ENCODE peak calls at places on chromosomes 11 and 22, in eight cellular contexts. N is GM23338, E is HCT116, Z is GM12878, U is stomach, Y is prostate gland, T is H1, W is spleen. Q is an unnamed sample. For H3K4me1, the result is how much of the 10 kb centered on the place peaks cover.

GRCh38 chr11:127493330-127493729 is 492.8 kb upstream of the KIRREL3 start:
- DNase-seq in E (no peak), U (no peak), Z (no peak), T (no peak), Y (no peak), N (peak), W (no peak), Q (no peak)

GRCh38 chr11:45089845-45090499 is 56.5 kb upstream of the PRDM11 start:
- DNase-seq in N (peak), W (no peak), T (no peak), Y (no peak), U (no peak), Z (no peak), E (no peak), Q (no peak)

GRCh38 chr22:47307812-47308211 is 545.4 kb downstream of the TBC1D22A start:
- DNase-seq in W (no peak), U (no peak), N (no peak), Z (no peak), E (no peak), T (no peak), Y (no peak), Q (no peak)

GRCh38 chr11:128399186-128399585 is 188.2 kb downstream of the ETS1 start:
- DNase-seq in W (no peak), N (no peak), U (no peak), T (no peak), Y (no peak), E (no peak), Z (peak), Q (no peak)

GRCh38 chr22:17477401-17477833 is 85.9 kb upstream of the SLC25A18 start:
- DNase-seq in W (no peak), N (peak), T (no peak), U (no peak), Z (no peak), E (no peak), Y (no peak), Q (no peak)

GRCh38 chr22:22058649-22059475 is 76.3 kb upstream of the TOP3B start:
- DNase-seq in U (no peak), Y (no peak), N (no peak), Z (no peak), W (no peak), E (no peak), T (no peak), Q (no peak)

GRCh38 chr11:10623797-10624761 is 55.6 kb upstream of the LYVE1 start:
- DNase-seq in U (no peak), Z (no peak), Y (no peak), E (peak), W (peak), T (peak), N (peak), Q (peak)

GRCh38 chr11:75107187-75107586 is 10.5 kb upstream of the OR2AT4 start:
- DNase-seq in N (no peak), Z (no peak), T (no peak), E (no peak), U (no peak), Y (no peak), W (no peak), Q (no peak)

GRCh38 chr11:102026217-102026616 is 21.0 kb upstream of the CFAP300 start:
- DNase-seq in Z (no peak), U (no peak), E (no peak), T (no peak), N (no peak), W (no peak), Y (no peak), Q (no peak)

GRCh38 chr11:69241844-69242582 is 51.9 kb upstream of the MYEOV start:
- DNase-seq in T (no peak), E (no peak), W (no peak), N (no peak), Z (no peak), Y (no peak), U (no peak), Q (no peak)

GRCh38 chr22:20464096-20464614 is 26.5 kb upstream of the SCARF2 start:
- DNase-seq in T (no peak), W (peak), N (no peak), E (no peak), Y (no peak), Z (no peak), U (no peak), Q (no peak)

GRCh38 chr11:117200813-117201515 is 1.8 kb downstream of the TAGLN start:
- DNase-seq in T (no peak), Y (no peak), W (no peak), U (no peak), N (no peak), Z (no peak), E (no peak), Q (no peak)

GRCh38 chr11:8638300-8638699 is 44.2 kb downstream of the TRIM66 start:
- DNase-seq in W (no peak), U (no peak), T (no peak), N (peak), E (no peak), Y (no peak), Z (no peak), Q (no peak)

GRCh38 chr11:8639655-8640054 is 42.8 kb downstream of the TRIM66 start:
- DNase-seq in Z (no peak), T (no peak), Y (no peak), U (no peak), N (no peak), W (no peak), E (no peak), Q (no peak)

GRCh38 chr11:8634498-8634897 is 40.5 kb upstream of the STK33 start:
- DNase-seq in E (no peak), Y (no peak), U (no peak), N (no peak), T (no peak), Z (no peak), W (no peak), Q (no peak)

GRCh38 chr11:8640305-8640932 is 42.0 kb downstream of the TRIM66 start:
- DNase-seq in N (peak), Z (no peak), W (no peak), Y (no peak), E (no peak), T (no peak), U (no peak), Q (no peak)

DNA sequence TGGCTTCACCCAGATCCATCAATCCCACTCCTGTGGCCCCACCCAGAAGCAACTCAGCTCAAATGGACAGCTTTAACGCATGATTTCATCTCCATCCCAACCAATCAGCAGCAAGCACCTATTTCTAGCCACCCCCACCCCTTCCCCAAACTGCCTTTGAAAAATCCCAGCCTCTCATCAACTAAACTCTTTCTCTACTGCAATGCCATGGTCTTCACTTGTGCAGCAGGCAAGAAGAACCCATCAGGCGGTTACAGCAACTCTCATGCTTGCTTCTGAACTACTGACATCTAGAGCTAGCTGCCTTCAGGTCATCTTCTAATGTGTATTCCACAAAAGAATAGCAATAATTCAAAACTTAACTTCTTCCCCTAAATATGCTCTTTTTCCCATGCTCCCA is 42.1 kb upstream of the STK33 start:
- DNase-seq in N (no peak), Y (no peak), U (no peak), W (no peak), T (no peak), E (no peak), Z (no peak), Q (no peak)
- TF ChIP-seq CTCF in N (no peak), Y (no peak), U (no peak), W (no peak), T (no peak), E (no peak), Z (no peak), Q (no peak)

GRCh38 chr11:66080055-66080817 is 10.2 kb downstream of the PACS1 start:
- DNase-seq in E (peak), N (no peak), W (no peak), U (peak), Z (no peak), Y (peak), T (no peak), Q (peak)
- H3K4me1 ChIP-seq in E (half or more), N (under half), W (half or more), U (half or more), Z (under half), Y (under half), T (under half), Q (half or more)

GRCh38 chr11:112033902-112034301 is 8.7 kb downstream of the DLAT start:
- DNase-seq in Y (no peak), W (no peak), E (no peak), Z (no peak), U (no peak), N (no peak), T (no peak), Q (no peak)
- TF ChIP-seq POLR2AphosphoS5 in Y (no peak), W (no peak), E (no peak), Z (no peak), U (no peak), N (no peak), T (no peak), Q (no peak)

DNA sequence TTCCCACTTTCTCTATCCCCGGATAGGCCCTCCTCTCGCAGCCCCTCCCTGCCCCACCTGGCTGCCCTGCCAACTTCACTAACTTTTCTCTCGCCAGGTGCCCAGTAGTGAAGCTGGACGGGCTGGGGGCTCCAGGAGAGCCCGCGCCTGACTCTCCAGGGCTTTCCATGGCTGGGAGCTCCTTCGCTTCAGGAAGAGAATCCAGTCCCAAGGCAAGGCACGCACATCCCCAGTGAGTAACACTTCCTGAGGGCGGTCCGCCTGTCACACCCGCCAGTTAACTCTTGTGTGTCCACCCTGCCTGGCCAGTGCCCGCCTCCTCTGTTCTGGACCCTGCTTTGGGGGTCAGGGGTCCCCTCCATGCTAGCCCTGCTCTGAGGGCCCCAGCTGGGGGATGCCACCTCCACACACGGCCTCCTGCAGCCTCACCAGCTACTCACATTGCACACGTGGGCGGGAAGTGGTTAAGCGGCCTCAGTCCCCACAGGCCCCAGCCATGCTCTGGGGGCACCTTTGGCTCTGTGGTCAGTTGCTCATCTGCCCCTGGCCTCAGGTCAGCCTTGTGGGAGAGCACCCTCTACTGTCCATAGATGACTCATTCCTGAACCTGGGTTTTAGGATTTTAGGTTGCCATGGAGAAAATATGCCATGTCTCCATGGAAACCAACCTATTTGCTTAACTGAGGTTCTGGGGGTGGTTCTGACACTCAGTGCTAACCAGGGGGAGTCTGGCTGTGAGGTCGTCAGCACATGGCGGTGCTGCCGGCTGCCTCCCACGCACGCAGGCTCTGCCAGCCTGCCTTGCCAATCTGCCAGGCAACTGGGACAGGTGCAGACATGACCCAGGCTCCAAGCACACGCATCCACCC is at the start of gene RIN1:
- DNase-seq in N (peak), T (no peak), E (peak), W (peak), Y (no peak), Z (peak), U (peak), Q (peak)
- TF ChIP-seq CTCF in N (peak), T (peak), E (peak), W (peak), Y (no peak), Z (peak), U (no peak), Q (no peak)

DNA sequence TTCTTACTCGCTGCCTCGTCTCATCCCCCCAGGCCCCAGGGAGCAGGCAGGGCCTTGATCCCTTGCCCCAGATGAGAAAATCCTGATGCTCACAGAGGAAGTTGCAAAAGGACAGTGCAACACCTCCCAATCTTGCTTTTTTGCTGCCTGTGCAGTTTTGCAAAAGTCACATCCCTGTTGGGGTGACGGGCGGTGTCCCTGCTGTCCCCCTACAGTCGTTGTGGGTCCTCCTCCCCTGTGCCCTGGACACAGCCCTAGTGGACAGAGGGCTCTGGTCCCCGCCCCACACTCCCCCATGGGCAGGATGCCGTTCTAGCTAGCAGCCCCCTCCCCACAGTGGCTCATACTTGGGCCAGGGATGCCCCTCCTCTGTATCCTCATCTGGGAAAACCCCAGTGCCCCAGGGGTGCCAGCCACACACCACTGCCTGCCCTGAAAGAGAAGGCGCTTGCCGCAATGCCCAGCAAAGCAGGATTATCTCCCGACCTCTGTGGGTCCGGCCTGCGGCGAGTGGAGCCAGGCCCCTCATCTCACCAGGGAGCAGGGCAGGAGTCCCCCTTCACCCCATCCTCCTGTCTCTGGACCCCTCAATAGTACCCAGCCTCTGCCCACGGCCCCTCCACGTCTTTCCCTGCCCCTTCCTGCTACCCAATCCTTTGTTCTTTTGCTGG is 18.4 kb upstream of the CTSD start:
- DNase-seq in Z (no peak), W (no peak), T (no peak), E (no peak), Y (no peak), N (no peak), U (no peak), Q (no peak)
- H3K4me1 ChIP-seq in Z (under half), W (half or more), T (under half), E (under half), Y (under half), N (under half), U (under half), Q (under half)

DNA sequence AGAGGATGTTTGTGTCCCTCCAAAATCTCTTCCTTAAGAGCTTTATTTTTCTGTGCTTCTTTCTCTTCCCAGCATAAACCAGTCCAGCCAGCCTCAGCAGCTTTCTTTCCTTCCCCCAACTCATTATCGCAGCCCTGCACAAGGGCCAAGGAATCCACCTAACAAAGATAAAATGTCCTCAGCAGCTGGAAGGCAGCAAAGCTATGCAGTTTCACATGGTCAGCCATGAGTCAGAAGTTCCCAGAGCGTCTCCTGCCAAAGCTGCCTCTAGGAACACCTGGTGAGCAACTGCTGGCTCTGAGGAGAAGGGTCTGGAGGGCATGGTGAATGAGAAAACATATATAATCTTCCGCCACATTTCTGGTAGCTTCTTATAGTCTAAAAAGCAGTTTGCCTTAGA is 45.3 kb upstream of the HMGXB4 start:
- DNase-seq in N (no peak), Y (peak), U (peak), Z (no peak), E (no peak), T (no peak), W (no peak), Q (no peak)
- TF ChIP-seq POLR2AphosphoS5 in N (no peak), Y (peak), U (no peak), Z (no peak), E (no peak), T (no peak), W (no peak), Q (no peak)

Q was measured in transverse colon.